ENCODE peak calls at places on chromosomes 5 and 9, in ten cellular contexts. K is effector CD4-positive, alpha-beta T cell; A is activated T-helper 2 cell treated with anti-CD3 and anti-CD28 coated beads, Interferon-gamma antibody, Interleukin-2, Interleukin-4, amounts not matched to agents 10 μg/mL and 5 μg/mL and 100 μg/mL, durations not matched to agents 14 hours and 24 hours and 36 hours; L is astrocyte of the hippocampus; J is cardiac muscle cell; U is naive thymus-derived CD4-positive, alpha-beta T cell; H is GM04504; E is NCI-H2171; B is T-helper 1 cell; D is WTC11. W is an unnamed sample.

GRCh38 chr5:124677376-124677998 is 69.0 kb downstream of the ZNF608 start:
- DNase-seq in K (no peak), A (no peak), L (no peak), J (peak), U (no peak), H (no peak), E (peak), B (no peak), D (no peak), W (no peak)

GRCh38 chr9:82675605-82676004 is 387.3 kb downstream of the RASEF start:
- DNase-seq in K (no peak), A (no peak), L (no peak), J (no peak), U (no peak), H (no peak), E (no peak), B (no peak), D (no peak), W (no peak)

GRCh38 chr9:9752722-9753121 is 860.1 kb downstream of the PTPRD start:
- DNase-seq in K (no peak), A (no peak), L (no peak), J (no peak), U (no peak), H (no peak), E (no peak), B (no peak), D (no peak), W (no peak)

GRCh38 chr9:5042661-5043178 is 57.6 kb downstream of the JAK2 start:
- DNase-seq in K (no peak), A (no peak), L (no peak), J (no peak), U (no peak), H (no peak), E (no peak), B (no peak), D (peak), W (no peak)

GRCh38 chr5:172903790-172904189 is 55.4 kb upstream of the RPL26L1 start:
- DNase-seq in K (no peak), A (no peak), L (peak), J (peak), U (no peak), H (peak), E (no peak), B (no peak), D (no peak), W (peak)

GRCh38 chr9:123354806-123355508 is 1.0 kb upstream of the CRB2 start:
- DNase-seq in K (no peak), A (no peak), L (no peak), J (no peak), U (no peak), H (no peak), E (no peak), B (no peak), D (no peak), W (peak)

GRCh38 chr9:31166516-31166915 is 1217.9 kb upstream of the ACO1 start:
- DNase-seq in K (no peak), A (no peak), L (no peak), J (peak), U (no peak), H (no peak), E (no peak), B (no peak), D (no peak), W (no peak)

GRCh38 chr5:56148453-56148971 is 84.6 kb downstream of the ANKRD55 start:
- DNase-seq in K (peak), A (peak), L (no peak), J (no peak), U (peak), H (no peak), E (peak), B (peak), D (no peak), W (no peak)

GRCh38 chr9:38025166-38025565 is 43.9 kb downstream of the SHB start:
- DNase-seq in K (no peak), A (no peak), L (no peak), J (no peak), U (no peak), H (no peak), E (no peak), B (no peak), D (no peak), W (no peak)

GRCh38 chr9:109264865-109265532 is 55.9 kb downstream of the EPB41L4B start:
- DNase-seq in K (no peak), A (no peak), L (peak), J (no peak), U (no peak), H (no peak), E (peak), B (no peak), D (no peak), W (peak)

GRCh38 chr9:133839822-133840329 is 101.7 kb upstream of the SARDH start:
- DNase-seq in K (no peak), A (no peak), L (no peak), J (peak), U (no peak), H (no peak), E (no peak), B (no peak), D (peak), W (peak)

GRCh38 chr9:136173648-136174290 is 31.2 kb downstream of the LHX3 start:
- DNase-seq in K (no peak), A (no peak), L (no peak), J (no peak), U (no peak), H (no peak), E (no peak), B (no peak), D (peak), W (no peak)

GRCh38 chr5:122726990-122727616 is 47.8 kb upstream of the SNX2 start:
- DNase-seq in K (no peak), A (no peak), L (peak), J (peak), U (no peak), H (peak), E (no peak), B (no peak), D (no peak), W (peak)

GRCh38 chr5:97181856-97182545 is 1.0 kb downstream of the RIOK2 start:
- DNase-seq in K (no peak), A (no peak), L (no peak), J (peak), U (no peak), H (no peak), E (no peak), B (no peak), D (no peak), W (peak)

GRCh38 chr5:149212203-149212951 is 59.3 kb upstream of the AFAP1L1 start:
- DNase-seq in K (no peak), A (no peak), L (peak), J (peak), U (no peak), H (peak), E (no peak), B (no peak), D (no peak), W (peak)